ENCODE peak calls at places on chromosomes 1 and 21, in nine cellular contexts. U, Y, K, T, R, S, Q, A and J are unnamed samples.
A peak's percentile ranks its signal among the peaks of the same experiment; 100 is the strongest.

GRCh38 chr1:240094043-240094722 is 2.5 kb downstream of the FMN2 start:
- DNase-seq in U (no peak), Y (no peak), K (no peak), T (no peak), R (no peak), S (no peak), Q (no peak), A (no peak), J (no peak)

GRCh38 chr1:34907487-34908090 is 21.9 kb downstream of the DLGAP3 start:
- DNase-seq in U (no peak), Y (no peak), K (no peak), T (no peak), R (no peak), S (no peak), Q (no peak), A (no peak), J (no peak)

GRCh38 chr1:193118194-193118593 is 3.6 kb upstream of the CDC73 start:
- DNase-seq in U (no peak), Y (no peak), K (no peak), T (no peak), R (no peak), S (no peak), Q (no peak), A (no peak), J (no peak)

GRCh38 chr1:92653605-92654381 is 131.1 kb downstream of the EVI5 start:
- DNase-seq in U (no peak), Y (no peak), K (no peak), T (no peak), R (no peak), S (no peak), Q (no peak), A (no peak), J (no peak)

GRCh38 chr1:198497326-198498220 is 42.9 kb downstream of the ATP6V1G3 start:
- DNase-seq in U (no peak), Y (no peak), K (no peak), T (peak; percentile 19), R (no peak), S (no peak), Q (no peak), A (no peak), J (no peak)

GRCh38 chr1:201450721-201451291 is 18.2 kb downstream of the PHLDA3 start:
- DNase-seq in U (peak; percentile 34), Y (peak; percentile 90), K (no peak), T (peak; percentile 48), R (no peak), S (peak; percentile 70), Q (no peak), A (no peak), J (peak; percentile 73)

GRCh38 chr1:42420911-42421585 is 34.8 kb downstream of the ZMYND12 start:
- DNase-seq in U (peak; percentile 48), Y (peak; percentile 90), K (no peak), T (peak; percentile 76), R (no peak), S (peak; percentile 55), Q (no peak), A (no peak), J (no peak)

GRCh38 chr1:202671388-202671787 is 38.9 kb downstream of the SYT2 start:
- DNase-seq in U (no peak), Y (no peak), K (peak; percentile 80), T (peak; percentile 62), R (no peak), S (peak; percentile 69), Q (no peak), A (no peak), J (no peak)

GRCh38 chr21:46188226-46189212 is 4.3 kb upstream of the SPATC1L start:
- DNase-seq in U (peak; percentile 89), Y (peak; percentile 86), K (no peak), T (peak; percentile 22), R (peak; percentile 92), S (peak; percentile 88), Q (no peak), A (no peak), J (peak; percentile 33)

GRCh38 chr1:20666804-20667203 is 5.6 kb upstream of the DDOST start:
- DNase-seq in U (no peak), Y (no peak), K (no peak), T (no peak), R (no peak), S (no peak), Q (no peak), A (no peak), J (peak; percentile 41)

GRCh38 chr21:44517175-44517899 is 22.7 kb downstream of the KRTAP10-1 start:
- DNase-seq in U (no peak), Y (no peak), K (peak; percentile 38), T (peak; percentile 88), R (no peak), S (no peak), Q (no peak), A (no peak), J (peak; percentile 89)

GRCh38 chr1:89260575-89261275 is 11.9 kb downstream of the GBP5 start:
- DNase-seq in U (no peak), Y (no peak), K (no peak), T (no peak), R (no peak), S (no peak), Q (no peak), A (no peak), J (no peak)

GRCh38 chr1:115495603-115496002 is 146.2 kb upstream of the VANGL1 start:
- DNase-seq in U (no peak), Y (no peak), K (no peak), T (no peak), R (no peak), S (no peak), Q (no peak), A (no peak), J (no peak)

GRCh38 chr1:199010492-199010891 is 371.7 kb downstream of the PTPRC start:
- DNase-seq in U (no peak), Y (no peak), K (no peak), T (no peak), R (no peak), S (no peak), Q (no peak), A (no peak), J (no peak)

GRCh38 chr1:116826818-116827606 is 72.8 kb downstream of the CD2 start:
- DNase-seq in U (no peak), Y (no peak), K (no peak), T (no peak), R (no peak), S (no peak), Q (peak; percentile 60), A (peak; percentile 43), J (no peak)

GRCh38 chr1:164726235-164726634 is 167.3 kb downstream of the PBX1 start:
- DNase-seq in U (no peak), Y (no peak), K (no peak), T (peak; percentile 31), R (no peak), S (no peak), Q (no peak), A (no peak), J (no peak)

DNA sequence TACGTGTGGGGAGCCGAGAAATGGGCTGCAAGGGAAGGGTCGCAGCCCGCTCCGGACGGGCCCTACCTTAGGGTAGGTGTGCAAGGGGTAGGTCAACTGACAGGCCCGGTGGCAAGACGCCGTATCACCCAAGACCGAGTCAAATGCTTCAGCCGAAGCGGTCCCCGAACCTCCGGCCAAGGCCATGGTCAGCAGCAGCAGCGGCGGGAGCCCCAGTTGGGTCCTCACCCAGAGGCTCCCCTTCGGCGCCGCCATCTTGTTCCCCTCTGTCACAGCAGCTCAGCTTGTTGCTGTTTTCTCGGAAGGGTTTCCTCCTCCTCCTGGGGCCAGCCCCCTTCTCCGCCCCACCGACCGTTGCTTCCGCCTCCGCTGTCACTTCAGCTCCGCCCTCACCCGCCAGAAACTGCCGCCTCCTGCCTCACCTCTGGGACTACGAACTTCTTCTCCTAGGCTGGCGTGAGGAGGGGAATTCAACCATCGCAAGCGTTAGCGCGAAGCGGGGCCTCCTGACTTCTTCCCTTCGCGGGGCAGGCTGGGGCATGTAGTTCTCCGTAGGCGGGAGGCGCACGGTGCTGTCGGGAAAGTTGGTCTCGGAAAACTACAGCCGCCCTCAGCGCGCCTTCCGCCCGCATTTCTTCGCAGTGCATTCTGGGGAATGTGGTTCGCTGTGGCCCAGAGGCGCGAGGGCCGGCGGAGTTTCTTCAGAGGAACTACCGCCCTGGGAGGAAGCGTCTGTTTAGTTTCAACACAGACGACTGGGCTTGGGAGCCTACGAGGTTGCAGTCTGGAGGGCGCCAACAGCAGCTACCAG is at the start of the genes TCEANC2 and TMEM59:
- DNase-seq in U (peak; percentile 98), Y (peak; percentile 99), K (peak; percentile 98), T (peak; percentile 99), R (peak; percentile 99), S (peak; percentile 98), Q (peak; percentile 86), A (peak; percentile 79), J (peak; percentile 86)
- TF ChIP-seq POLR2A in U (peak; percentile 93), Y (peak; percentile 63), K (no peak), T (peak; percentile 90), R (peak; percentile 51), S (peak; percentile 55), Q (peak; percentile 59), A (peak; percentile 67), J (peak; percentile 56)

GRCh38 chr1:111199881-111200801 is at the start of gene DENND2D:
- DNase-seq in U (peak; percentile 66), Y (peak; percentile 74), K (peak; percentile 88), T (peak; percentile 85), R (peak; percentile 93), S (peak; percentile 79), Q (no peak), A (no peak), J (no peak)
- TF ChIP-seq POLR2A in U (peak; percentile 41), Y (peak; percentile 10), K (peak; percentile 18), T (peak; percentile 59), R (no peak), S (no peak), Q (no peak), A (no peak), J (no peak)

GRCh38 chr1:30652151-30652915 is 71.1 kb downstream of the MATN1 start:
- DNase-seq in U (no peak), Y (no peak), K (no peak), T (peak; percentile 51), R (no peak), S (no peak), Q (no peak), A (no peak), J (no peak)
- TF ChIP-seq POLR2A in U (no peak), Y (no peak), K (no peak), T (no peak), R (no peak), S (no peak), Q (no peak), A (no peak), J (no peak)

DNA sequence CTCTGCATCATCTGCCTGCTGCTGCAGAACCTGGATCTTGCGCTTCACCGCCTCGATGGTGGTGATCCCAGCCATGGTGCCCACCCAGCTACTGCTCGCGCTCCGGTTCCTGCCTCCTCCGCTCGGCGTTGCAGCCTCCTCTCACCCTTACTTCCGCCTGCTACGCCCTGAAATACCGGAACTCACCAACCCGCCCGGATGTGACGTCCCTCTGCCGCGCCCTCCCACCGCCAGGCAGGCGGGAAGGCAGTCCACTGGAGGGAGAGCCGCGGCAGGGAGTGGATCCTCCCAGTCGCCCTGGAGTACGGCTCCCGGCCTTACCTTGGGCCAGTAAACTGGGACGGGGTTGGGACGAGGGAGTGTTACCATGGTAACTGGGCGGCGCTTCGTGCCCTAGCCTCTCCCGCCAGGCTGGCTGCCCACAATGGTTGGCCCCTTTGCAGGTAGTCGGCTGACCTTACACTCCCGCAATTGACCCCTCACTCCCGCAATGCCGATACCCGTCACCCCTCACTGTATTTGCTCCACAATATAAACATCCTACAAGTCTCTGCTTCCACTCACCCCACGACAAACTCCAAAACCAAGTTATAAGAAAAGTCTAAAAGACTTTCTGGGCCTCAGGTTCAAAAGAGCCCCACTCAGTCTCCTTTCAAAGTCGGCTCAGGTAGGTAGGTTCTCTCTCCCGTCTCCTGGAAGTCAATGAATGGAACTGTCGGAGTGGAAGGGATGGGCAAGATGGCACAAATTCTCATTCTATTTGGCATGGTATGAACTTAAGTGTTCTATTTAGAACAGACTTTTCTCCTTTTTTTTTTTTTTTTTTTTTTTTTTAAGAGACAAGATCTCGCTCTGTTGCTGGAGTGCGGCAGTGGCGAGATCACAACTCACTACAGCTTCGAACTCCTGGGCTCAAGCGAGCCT is 8.6 kb downstream of the TPM3 start:
- DNase-seq in U (peak; percentile 98), Y (peak; percentile 98), K (peak; percentile 98), T (peak; percentile 99), R (peak; percentile 99), S (peak; percentile 95), Q (peak; percentile 96), A (peak; percentile 90), J (peak; percentile 96)
- TF ChIP-seq POLR2A in U (peak; percentile 100), Y (peak; percentile 99), K (peak; percentile 98), T (peak; percentile 99), R (peak; percentile 97), S (peak; percentile 93), Q (peak; percentile 97), A (peak; percentile 86), J (peak; percentile 80)